ENCODE peak calls at places on chromosome 13, in six cellular contexts. One of them, this sample, is unnamed.

GRCh38 chr13:75555836-75556235 is 6.2 kb downstream of the UCHL3 start:
- DNase-seq in SK-N-SH: no peak
- DNase-seq in H1: no peak
- DNase-seq in HCT116: no peak
- DNase-seq in K562: no peak
- DNase-seq in HepG2: no peak
- DNase-seq in this sample: no peak

GRCh38 chr13:108120332-108120731 is 95.0 kb downstream of the LIG4 start:
- DNase-seq in SK-N-SH: no peak
- DNase-seq in H1: no peak
- DNase-seq in HCT116: no peak
- DNase-seq in K562: no peak
- DNase-seq in HepG2: no peak
- DNase-seq in this sample: no peak

GRCh38 chr13:21075303-21076264 is 14.2 kb upstream of the LATS2 start:
- DNase-seq in SK-N-SH: peak
- DNase-seq in H1: peak
- DNase-seq in HCT116: no peak
- DNase-seq in K562: no peak
- DNase-seq in HepG2: no peak
- DNase-seq in this sample: no peak

GRCh38 chr13:84896128-84896527 is 903.1 kb downstream of the SLITRK6 start:
- DNase-seq in SK-N-SH: peak
- DNase-seq in H1: peak
- DNase-seq in HCT116: peak
- DNase-seq in K562: peak
- DNase-seq in HepG2: peak
- DNase-seq in this sample: peak

GRCh38 chr13:43159007-43159406 is 135.6 kb downstream of the DNAJC15 start:
- DNase-seq in SK-N-SH: no peak
- DNase-seq in H1: no peak
- DNase-seq in HCT116: no peak
- DNase-seq in K562: no peak
- DNase-seq in HepG2: no peak
- DNase-seq in this sample: no peak

GRCh38 chr13:101339202-101339601 is 77.1 kb downstream of the NALCN start:
- DNase-seq in SK-N-SH: no peak
- DNase-seq in H1: no peak
- DNase-seq in HCT116: no peak
- DNase-seq in K562: no peak
- DNase-seq in HepG2: no peak
- DNase-seq in this sample: no peak

GRCh38 chr13:114032121-114032799 is 58.4 kb upstream of the C13orf46 start:
- DNase-seq in SK-N-SH: no peak
- DNase-seq in H1: no peak
- DNase-seq in HCT116: no peak
- DNase-seq in K562: no peak
- DNase-seq in HepG2: peak
- DNase-seq in this sample: peak

GRCh38 chr13:110483386-110483785 is 78.1 kb downstream of the RAB20 start:
- DNase-seq in SK-N-SH: no peak
- DNase-seq in H1: no peak
- DNase-seq in HCT116: no peak
- DNase-seq in K562: no peak
- DNase-seq in HepG2: no peak
- DNase-seq in this sample: no peak

GRCh38 chr13:108322206-108322824 is 52.8 kb downstream of the TNFSF13B start:
- DNase-seq in SK-N-SH: peak
- DNase-seq in H1: no peak
- DNase-seq in HCT116: peak
- DNase-seq in K562: peak
- DNase-seq in HepG2: peak
- DNase-seq in this sample: peak

GRCh38 chr13:68608147-68608546 is 1378.0 kb upstream of the PCDH9 start:
- DNase-seq in SK-N-SH: no peak
- DNase-seq in H1: no peak
- DNase-seq in HCT116: no peak
- DNase-seq in K562: no peak
- DNase-seq in HepG2: no peak
- DNase-seq in this sample: no peak
- TF ChIP-seq JUND in SK-N-SH: no peak
- TF ChIP-seq JUND in H1: no peak
- TF ChIP-seq JUND in HCT116: no peak
- TF ChIP-seq JUND in K562: no peak
- TF ChIP-seq JUND in HepG2: no peak
- TF ChIP-seq JUND in this sample: no peak

DNA sequence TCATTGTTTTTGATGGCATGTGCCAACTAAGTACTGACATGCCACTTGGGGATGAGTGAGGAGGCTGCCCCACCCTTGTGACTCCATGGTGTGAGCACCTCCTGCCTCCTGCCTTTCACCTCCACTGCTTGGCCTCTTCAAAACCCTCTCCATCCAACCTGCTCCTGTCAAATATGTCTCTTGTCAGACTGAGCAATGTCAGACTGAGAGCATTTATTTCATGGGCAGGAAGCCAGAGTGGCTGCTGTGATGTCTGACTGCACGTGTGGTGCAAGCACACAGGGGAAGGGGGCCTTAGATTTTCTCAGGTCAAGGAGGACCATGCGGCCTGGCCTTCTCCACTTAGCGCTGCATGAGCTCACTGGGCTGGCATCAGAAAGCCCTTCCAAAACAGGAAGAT is 68.3 kb downstream of the STARD13 start:
- DNase-seq in SK-N-SH: no peak
- DNase-seq in H1: no peak
- DNase-seq in HCT116: no peak
- DNase-seq in K562: no peak
- DNase-seq in HepG2: no peak
- DNase-seq in this sample: peak
- TF ChIP-seq JUND in SK-N-SH: no peak
- TF ChIP-seq JUND in H1: no peak
- TF ChIP-seq JUND in HCT116: no peak
- TF ChIP-seq JUND in K562: no peak
- TF ChIP-seq JUND in HepG2: no peak
- TF ChIP-seq JUND in this sample: no peak

GRCh38 chr13:112567161-112567862 is 20.6 kb downstream of the TUBGCP3 start:
- DNase-seq in SK-N-SH: no peak
- DNase-seq in H1: no peak
- DNase-seq in HCT116: no peak
- DNase-seq in K562: no peak
- DNase-seq in HepG2: no peak
- DNase-seq in this sample: no peak
- TF ChIP-seq JUND in SK-N-SH: no peak
- TF ChIP-seq JUND in H1: no peak
- TF ChIP-seq JUND in HCT116: no peak
- TF ChIP-seq JUND in K562: no peak
- TF ChIP-seq JUND in HepG2: no peak
- TF ChIP-seq JUND in this sample: no peak

GRCh38 chr13:95660981-95661581 is 15.9 kb upstream of the DNAJC3 start:
- DNase-seq in SK-N-SH: peak
- DNase-seq in H1: no peak
- DNase-seq in HCT116: peak
- DNase-seq in K562: peak
- DNase-seq in HepG2: peak
- DNase-seq in this sample: no peak
- TF ChIP-seq JUND in SK-N-SH: no peak
- TF ChIP-seq JUND in H1: no peak
- TF ChIP-seq JUND in HCT116: no peak
- TF ChIP-seq JUND in K562: no peak
- TF ChIP-seq JUND in HepG2: no peak
- TF ChIP-seq JUND in this sample: no peak

GRCh38 chr13:45199716-45200115 is 1.1 kb downstream of the KCTD4 start:
- DNase-seq in SK-N-SH: no peak
- DNase-seq in H1: no peak
- DNase-seq in HCT116: no peak
- DNase-seq in K562: no peak
- DNase-seq in HepG2: no peak
- DNase-seq in this sample: no peak

GRCh38 chr13:45196622-45197021 is 4.2 kb downstream of the KCTD4 start:
- DNase-seq in SK-N-SH: no peak
- DNase-seq in H1: no peak
- DNase-seq in HCT116: no peak
- DNase-seq in K562: no peak
- DNase-seq in HepG2: no peak
- DNase-seq in this sample: no peak

GRCh38 chr13:45198041-45198440 is 2.8 kb downstream of the KCTD4 start:
- DNase-seq in SK-N-SH: no peak
- DNase-seq in H1: no peak
- DNase-seq in HCT116: no peak
- DNase-seq in K562: no peak
- DNase-seq in HepG2: no peak
- DNase-seq in this sample: no peak

GRCh38 chr13:45200701-45201230 is at the start of gene KCTD4:
- DNase-seq in SK-N-SH: no peak
- DNase-seq in H1: no peak
- DNase-seq in HCT116: no peak
- DNase-seq in K562: no peak
- DNase-seq in HepG2: no peak
- DNase-seq in this sample: no peak

GRCh38 chr13:45198924-45199323 is 1.9 kb downstream of the KCTD4 start:
- DNase-seq in SK-N-SH: no peak
- DNase-seq in H1: no peak
- DNase-seq in HCT116: no peak
- DNase-seq in K562: no peak
- DNase-seq in HepG2: no peak
- DNase-seq in this sample: no peak
- TF ChIP-seq JUND in SK-N-SH: no peak
- TF ChIP-seq JUND in H1: no peak
- TF ChIP-seq JUND in HCT116: no peak
- TF ChIP-seq JUND in K562: no peak
- TF ChIP-seq JUND in HepG2: no peak
- TF ChIP-seq JUND in this sample: no peak

GRCh38 chr13:27792393-27793218 is at the start of gene GSX1:
- DNase-seq in SK-N-SH: no peak
- DNase-seq in H1: peak
- DNase-seq in HCT116: no peak
- DNase-seq in K562: peak
- DNase-seq in HepG2: peak
- DNase-seq in this sample: no peak
- TF ChIP-seq JUND in SK-N-SH: no peak
- TF ChIP-seq JUND in H1: no peak
- TF ChIP-seq JUND in HCT116: no peak
- TF ChIP-seq JUND in K562: no peak
- TF ChIP-seq JUND in HepG2: no peak
- TF ChIP-seq JUND in this sample: no peak

GRCh38 chr13:45046445-45046844 is 57.1 kb downstream of the GPALPP1 start:
- DNase-seq in SK-N-SH: no peak
- DNase-seq in H1: no peak
- DNase-seq in HCT116: no peak
- DNase-seq in K562: no peak
- DNase-seq in HepG2: no peak
- DNase-seq in this sample: no peak
- TF ChIP-seq JUND in SK-N-SH: no peak
- TF ChIP-seq JUND in H1: no peak
- TF ChIP-seq JUND in HCT116: no peak
- TF ChIP-seq JUND in K562: no peak
- TF ChIP-seq JUND in HepG2: no peak
- TF ChIP-seq JUND in this sample: no peak

DNA sequence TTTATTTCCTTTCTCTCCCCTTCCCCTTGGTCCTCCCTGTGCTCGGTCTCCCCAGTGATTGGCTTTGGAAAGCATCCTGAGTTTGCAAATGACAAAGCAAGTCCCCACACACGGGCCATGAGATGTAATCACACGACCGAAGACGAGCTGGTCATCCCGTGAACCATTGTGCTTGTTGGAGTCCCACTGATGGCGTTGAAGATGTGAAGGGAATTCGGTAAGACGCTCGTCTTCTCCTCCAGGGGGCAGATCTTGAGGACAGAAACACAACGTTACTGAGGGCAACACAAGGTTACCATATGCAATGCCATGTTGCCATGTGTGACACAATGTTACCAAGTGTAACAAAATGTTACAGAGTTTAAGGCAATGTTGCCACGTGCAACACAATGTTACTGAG is 42.0 kb upstream of the SLC15A1 start:
- DNase-seq in SK-N-SH: no peak
- DNase-seq in H1: peak
- DNase-seq in HCT116: no peak
- DNase-seq in K562: no peak
- DNase-seq in HepG2: no peak
- DNase-seq in this sample: no peak
- TF ChIP-seq JUND in SK-N-SH: no peak
- TF ChIP-seq JUND in H1: no peak
- TF ChIP-seq JUND in HCT116: no peak
- TF ChIP-seq JUND in K562: no peak
- TF ChIP-seq JUND in HepG2: no peak
- TF ChIP-seq JUND in this sample: no peak

DNA sequence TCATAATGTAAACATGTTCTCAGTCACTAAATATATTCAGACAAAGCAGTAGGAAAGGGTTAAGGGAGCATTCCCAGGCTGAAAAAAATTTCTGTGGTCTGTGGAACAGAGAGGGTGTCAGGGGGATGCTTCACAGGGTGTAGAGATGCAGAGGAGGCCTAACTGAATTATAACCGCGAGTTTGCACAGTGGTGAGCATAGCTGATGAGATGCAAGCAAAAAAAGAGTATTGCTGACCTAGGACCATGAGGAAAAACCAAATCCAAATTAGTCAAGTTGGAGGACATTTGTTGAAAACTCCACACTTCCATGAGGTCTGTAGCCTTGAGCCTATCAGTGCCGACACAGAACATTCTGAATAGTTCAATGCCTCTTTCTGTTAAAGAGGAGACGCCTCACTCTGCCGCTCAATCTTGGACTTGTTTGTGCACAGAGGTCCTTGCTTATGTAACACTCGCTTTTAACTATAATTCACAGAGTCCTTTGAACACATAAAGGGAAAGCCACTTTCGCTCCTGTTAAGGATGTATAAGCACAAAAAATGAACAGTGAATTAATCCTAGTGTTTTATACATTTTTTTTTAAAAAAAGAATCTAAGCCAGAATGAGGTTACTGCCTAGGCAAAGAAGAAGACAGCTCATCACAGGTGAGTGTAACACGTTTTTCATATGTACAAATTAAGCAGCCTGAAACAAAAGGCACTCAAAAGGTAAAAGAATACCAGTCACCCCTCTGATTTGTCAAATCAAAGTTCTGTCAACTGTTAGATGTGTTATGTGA is 25.8 kb upstream of the INTS6 start:
- DNase-seq in SK-N-SH: no peak
- DNase-seq in H1: no peak
- DNase-seq in HCT116: no peak
- DNase-seq in K562: no peak
- DNase-seq in HepG2: peak
- DNase-seq in this sample: no peak
- TF ChIP-seq JUND in SK-N-SH: no peak
- TF ChIP-seq JUND in H1: no peak
- TF ChIP-seq JUND in HCT116: no peak
- TF ChIP-seq JUND in K562: no peak
- TF ChIP-seq JUND in HepG2: no peak
- TF ChIP-seq JUND in this sample: no peak